ENCODE peak calls at places on chromosome 7, in ten cellular contexts. One of them, this sample, is unnamed.

GRCh38 chr7:6172331-6173295 is 99.8 kb downstream of the CYTH3 start:
- DNase-seq in A673: no peak
- DNase-seq in AG09319: no peak
- DNase-seq in neural crest cell: no peak
- DNase-seq in Calu3: no peak
- DNase-seq in testis: no peak
- DNase-seq in fibroblast of pulmonary artery: no peak
- DNase-seq in Panc1: no peak
- DNase-seq in foreskin keratinocyte: no peak
- DNase-seq in dorsolateral prefrontal cortex: no peak
- DNase-seq in this sample: no peak

GRCh38 chr7:4479367-4480039 is 202.6 kb upstream of the FOXK1 start:
- DNase-seq in A673: peak
- DNase-seq in AG09319: no peak
- DNase-seq in neural crest cell: peak
- DNase-seq in Calu3: peak
- DNase-seq in testis: peak
- DNase-seq in fibroblast of pulmonary artery: peak
- DNase-seq in Panc1: peak
- DNase-seq in foreskin keratinocyte: peak
- DNase-seq in dorsolateral prefrontal cortex: no peak
- DNase-seq in this sample: no peak

GRCh38 chr7:44277391-44277790 is 48.0 kb downstream of the CAMK2B start:
- DNase-seq in A673: no peak
- DNase-seq in AG09319: no peak
- DNase-seq in neural crest cell: no peak
- DNase-seq in Calu3: no peak
- DNase-seq in testis: no peak
- DNase-seq in fibroblast of pulmonary artery: no peak
- DNase-seq in Panc1: no peak
- DNase-seq in foreskin keratinocyte: no peak
- DNase-seq in dorsolateral prefrontal cortex: no peak
- DNase-seq in this sample: no peak

GRCh38 chr7:142797342-142797798 is 26.6 kb downstream of the PRSS2 start:
- DNase-seq in A673: no peak
- DNase-seq in AG09319: no peak
- DNase-seq in neural crest cell: no peak
- DNase-seq in Calu3: no peak
- DNase-seq in testis: no peak
- DNase-seq in fibroblast of pulmonary artery: no peak
- DNase-seq in Panc1: no peak
- DNase-seq in foreskin keratinocyte: no peak
- DNase-seq in dorsolateral prefrontal cortex: no peak
- DNase-seq in this sample: no peak

GRCh38 chr7:132347129-132347528 is 229.1 kb downstream of the PLXNA4 start:
- DNase-seq in A673: no peak
- DNase-seq in AG09319: no peak
- DNase-seq in neural crest cell: no peak
- DNase-seq in Calu3: no peak
- DNase-seq in testis: no peak
- DNase-seq in fibroblast of pulmonary artery: no peak
- DNase-seq in Panc1: no peak
- DNase-seq in foreskin keratinocyte: no peak
- DNase-seq in dorsolateral prefrontal cortex: no peak
- DNase-seq in this sample: no peak

GRCh38 chr7:111521660-111522059 is 40.6 kb downstream of the IMMP2L start:
- DNase-seq in A673: no peak
- DNase-seq in AG09319: no peak
- DNase-seq in neural crest cell: no peak
- DNase-seq in Calu3: no peak
- DNase-seq in testis: no peak
- DNase-seq in fibroblast of pulmonary artery: no peak
- DNase-seq in Panc1: no peak
- DNase-seq in foreskin keratinocyte: no peak
- DNase-seq in dorsolateral prefrontal cortex: no peak
- DNase-seq in this sample: no peak

GRCh38 chr7:3289996-3290395 is 11.1 kb upstream of the SDK1 start:
- DNase-seq in A673: no peak
- DNase-seq in AG09319: no peak
- DNase-seq in neural crest cell: no peak
- DNase-seq in Calu3: no peak
- DNase-seq in testis: no peak
- DNase-seq in fibroblast of pulmonary artery: peak
- DNase-seq in Panc1: no peak
- DNase-seq in foreskin keratinocyte: peak
- DNase-seq in dorsolateral prefrontal cortex: no peak
- DNase-seq in this sample: no peak

GRCh38 chr7:157668221-157668883 is 331.5 kb downstream of the DNAJB6 start:
- DNase-seq in A673: no peak
- DNase-seq in AG09319: no peak
- DNase-seq in neural crest cell: no peak
- DNase-seq in Calu3: no peak
- DNase-seq in testis: no peak
- DNase-seq in fibroblast of pulmonary artery: no peak
- DNase-seq in Panc1: no peak
- DNase-seq in foreskin keratinocyte: no peak
- DNase-seq in dorsolateral prefrontal cortex: no peak
- DNase-seq in this sample: no peak

GRCh38 chr7:78279035-78279434 is 480.5 kb downstream of the PHTF2 start:
- DNase-seq in A673: peak
- DNase-seq in AG09319: peak
- DNase-seq in neural crest cell: no peak
- DNase-seq in Calu3: no peak
- DNase-seq in testis: no peak
- DNase-seq in fibroblast of pulmonary artery: peak
- DNase-seq in Panc1: peak
- DNase-seq in foreskin keratinocyte: peak
- DNase-seq in dorsolateral prefrontal cortex: no peak
- DNase-seq in this sample: no peak

GRCh38 chr7:55484241-55484640 is 88.1 kb downstream of the VOPP1 start:
- DNase-seq in A673: no peak
- DNase-seq in AG09319: no peak
- DNase-seq in neural crest cell: no peak
- DNase-seq in Calu3: no peak
- DNase-seq in testis: no peak
- DNase-seq in fibroblast of pulmonary artery: no peak
- DNase-seq in Panc1: no peak
- DNase-seq in foreskin keratinocyte: no peak
- DNase-seq in dorsolateral prefrontal cortex: no peak
- DNase-seq in this sample: no peak

GRCh38 chr7:90345548-90346319 is 782 bp upstream of the GTPBP10 start:
- DNase-seq in A673: peak
- DNase-seq in AG09319: no peak
- DNase-seq in neural crest cell: no peak
- DNase-seq in Calu3: no peak
- DNase-seq in testis: peak
- DNase-seq in fibroblast of pulmonary artery: peak
- DNase-seq in Panc1: no peak
- DNase-seq in foreskin keratinocyte: peak
- DNase-seq in dorsolateral prefrontal cortex: peak
- DNase-seq in this sample: no peak

GRCh38 chr7:37833818-37834146 is 14.6 kb upstream of the NME8 start:
- DNase-seq in A673: no peak
- DNase-seq in AG09319: no peak
- DNase-seq in neural crest cell: no peak
- DNase-seq in Calu3: no peak
- DNase-seq in testis: no peak
- DNase-seq in fibroblast of pulmonary artery: no peak
- DNase-seq in Panc1: no peak
- DNase-seq in foreskin keratinocyte: no peak
- DNase-seq in dorsolateral prefrontal cortex: no peak
- DNase-seq in this sample: no peak
- TF ChIP-seq CTCF in A673: peak
- TF ChIP-seq CTCF in AG09319: no peak
- TF ChIP-seq CTCF in neural crest cell: peak
- TF ChIP-seq CTCF in Calu3: no peak
- TF ChIP-seq CTCF in testis: no peak
- TF ChIP-seq CTCF in fibroblast of pulmonary artery: no peak
- TF ChIP-seq CTCF in Panc1: peak
- TF ChIP-seq CTCF in foreskin keratinocyte: no peak
- TF ChIP-seq CTCF in dorsolateral prefrontal cortex: peak
- TF ChIP-seq CTCF in this sample: no peak

GRCh38 chr7:85469446-85469970 is 282.7 kb upstream of the SEMA3D start:
- DNase-seq in A673: no peak
- DNase-seq in AG09319: peak
- DNase-seq in neural crest cell: no peak
- DNase-seq in Calu3: no peak
- DNase-seq in testis: no peak
- DNase-seq in fibroblast of pulmonary artery: peak
- DNase-seq in Panc1: no peak
- DNase-seq in foreskin keratinocyte: no peak
- DNase-seq in dorsolateral prefrontal cortex: no peak
- DNase-seq in this sample: no peak

GRCh38 chr7:85464042-85464651 is 277.3 kb upstream of the SEMA3D start:
- DNase-seq in A673: peak
- DNase-seq in AG09319: no peak
- DNase-seq in neural crest cell: no peak
- DNase-seq in Calu3: no peak
- DNase-seq in testis: no peak
- DNase-seq in fibroblast of pulmonary artery: peak
- DNase-seq in Panc1: no peak
- DNase-seq in foreskin keratinocyte: no peak
- DNase-seq in dorsolateral prefrontal cortex: no peak
- DNase-seq in this sample: no peak
- TF ChIP-seq CTCF in A673: peak
- TF ChIP-seq CTCF in AG09319: no peak
- TF ChIP-seq CTCF in neural crest cell: peak
- TF ChIP-seq CTCF in Calu3: no peak
- TF ChIP-seq CTCF in testis: peak
- TF ChIP-seq CTCF in fibroblast of pulmonary artery: peak
- TF ChIP-seq CTCF in Panc1: peak
- TF ChIP-seq CTCF in foreskin keratinocyte: peak
- TF ChIP-seq CTCF in dorsolateral prefrontal cortex: peak
- TF ChIP-seq CTCF in this sample: peak

DNA sequence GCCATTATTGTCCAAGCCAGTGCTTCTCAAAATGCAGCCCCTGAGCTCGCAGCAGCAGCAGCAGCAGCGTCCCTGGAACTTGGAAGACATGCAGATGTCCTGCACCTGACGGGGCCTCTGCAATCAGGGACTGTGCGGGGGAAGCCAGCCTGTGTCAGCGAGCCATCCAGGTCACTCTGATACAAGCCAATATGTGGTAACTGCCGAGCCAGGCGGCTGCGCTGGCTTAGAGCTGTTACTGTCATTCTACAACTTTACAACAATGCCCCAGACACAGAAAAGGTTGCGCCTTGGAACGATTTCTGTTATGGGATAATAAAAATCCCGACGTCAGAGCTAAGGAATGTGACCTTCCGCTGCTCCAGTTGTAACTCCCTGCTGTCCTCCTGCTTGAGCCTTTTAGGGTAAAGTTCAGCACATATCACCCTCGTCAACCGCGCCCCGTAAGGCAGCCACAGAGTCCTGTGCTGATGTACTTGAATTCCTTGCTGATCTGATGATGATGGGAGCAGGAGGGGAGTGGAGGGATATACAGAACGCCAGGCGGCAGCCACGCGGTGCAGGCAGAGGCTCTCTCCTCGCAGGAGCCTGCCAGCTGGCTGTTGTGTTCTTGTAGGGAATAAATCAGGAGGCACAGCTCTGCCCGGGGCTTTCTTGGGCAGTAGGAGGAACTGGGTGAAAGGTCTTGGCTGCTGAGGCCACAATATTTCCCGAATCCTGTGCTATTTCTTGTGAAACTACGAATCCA is 20.0 kb upstream of the CRYGN start:
- DNase-seq in A673: peak
- DNase-seq in AG09319: peak
- DNase-seq in neural crest cell: peak
- DNase-seq in Calu3: peak
- DNase-seq in testis: peak
- DNase-seq in fibroblast of pulmonary artery: peak
- DNase-seq in Panc1: peak
- DNase-seq in foreskin keratinocyte: peak
- DNase-seq in dorsolateral prefrontal cortex: peak
- DNase-seq in this sample: peak
- TF ChIP-seq CTCF in A673: peak
- TF ChIP-seq CTCF in AG09319: peak
- TF ChIP-seq CTCF in neural crest cell: peak
- TF ChIP-seq CTCF in Calu3: no peak
- TF ChIP-seq CTCF in testis: no peak
- TF ChIP-seq CTCF in fibroblast of pulmonary artery: peak
- TF ChIP-seq CTCF in Panc1: no peak
- TF ChIP-seq CTCF in foreskin keratinocyte: peak
- TF ChIP-seq CTCF in dorsolateral prefrontal cortex: peak
- TF ChIP-seq CTCF in this sample: no peak

DNA sequence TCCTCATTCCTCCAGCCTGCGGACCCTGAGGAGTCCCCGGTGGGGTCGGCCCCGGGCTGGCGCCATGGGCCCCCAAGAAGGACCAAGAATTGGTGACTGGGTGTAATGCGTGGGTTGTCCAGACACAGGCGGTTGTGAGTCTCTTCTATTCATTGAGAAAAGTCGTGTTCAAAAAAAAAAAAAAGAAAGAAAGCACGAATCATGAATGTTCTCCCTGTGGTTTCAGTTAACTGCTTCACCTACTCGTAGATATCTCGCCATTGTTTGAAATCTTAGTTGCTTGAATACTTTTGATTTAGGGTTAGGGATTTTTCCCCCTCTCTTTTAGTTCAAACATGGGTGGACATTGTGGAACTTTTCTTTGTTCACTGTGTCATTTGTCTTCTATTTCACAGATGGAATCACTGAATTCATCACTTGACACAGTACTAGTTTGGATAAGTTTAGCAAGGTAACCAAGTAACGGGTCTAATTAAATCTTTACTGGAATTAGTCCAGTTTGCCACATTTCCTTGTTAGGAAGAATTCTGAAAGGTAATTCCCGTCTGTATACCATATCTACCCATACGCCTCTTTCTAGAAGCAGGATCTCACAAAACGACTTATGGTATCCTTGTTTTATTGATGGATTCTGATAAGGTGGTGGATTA is 775 bp downstream of the STARD3NL start:
- DNase-seq in A673: no peak
- DNase-seq in AG09319: no peak
- DNase-seq in neural crest cell: no peak
- DNase-seq in Calu3: no peak
- DNase-seq in testis: no peak
- DNase-seq in fibroblast of pulmonary artery: peak
- DNase-seq in Panc1: no peak
- DNase-seq in foreskin keratinocyte: peak
- DNase-seq in dorsolateral prefrontal cortex: no peak
- DNase-seq in this sample: no peak
- TF ChIP-seq CTCF in A673: no peak
- TF ChIP-seq CTCF in AG09319: no peak
- TF ChIP-seq CTCF in neural crest cell: peak
- TF ChIP-seq CTCF in Calu3: no peak
- TF ChIP-seq CTCF in testis: no peak
- TF ChIP-seq CTCF in fibroblast of pulmonary artery: peak
- TF ChIP-seq CTCF in Panc1: no peak
- TF ChIP-seq CTCF in foreskin keratinocyte: peak
- TF ChIP-seq CTCF in dorsolateral prefrontal cortex: no peak
- TF ChIP-seq CTCF in this sample: no peak

This sample was measured in progenitor cell of endocrine pancreas.